ENCODE peak calls at places on chromosomes 1 and 21, in nine cellular contexts. E, X, M, J, U, S, V, L and Z are unnamed samples.

GRCh38 chr1:48831579-48831978 is 54.9 kb upstream of the BEND5 start:
- DNase-seq in E (no peak), X (no peak), M (no peak), J (no peak), U (no peak), S (no peak), V (no peak), L (no peak), Z (no peak)

GRCh38 chr1:34929497-34929852 is at the start of gene DLGAP3:
- DNase-seq in E (no peak), X (peak; percentile 70), M (no peak), J (no peak), U (no peak), S (no peak), V (no peak), L (peak; percentile 47), Z (no peak)

GRCh38 chr1:100955322-100955721 is 59.4 kb downstream of the SLC30A7 start:
- DNase-seq in E (peak; percentile 91), X (no peak), M (peak; percentile 51), J (peak; percentile 84), U (peak; percentile 29), S (peak; percentile 88), V (peak; percentile 92), L (no peak), Z (no peak)

GRCh38 chr1:41568204-41568603 is 83.7 kb upstream of the EDN2 start:
- DNase-seq in E (no peak), X (no peak), M (no peak), J (no peak), U (no peak), S (no peak), V (no peak), L (no peak), Z (no peak)

GRCh38 chr21:44955141-44955802 is 15.4 kb downstream of the SLX9 start:
- DNase-seq in E (peak; percentile 45), X (no peak), M (peak; percentile 65), J (no peak), U (no peak), S (peak; percentile 22), V (peak; percentile 45), L (no peak), Z (no peak)

GRCh38 chr1:31208361-31208945 is 31.2 kb downstream of the NKAIN1 start:
- DNase-seq in E (no peak), X (no peak), M (no peak), J (no peak), U (no peak), S (no peak), V (no peak), L (no peak), Z (no peak)

GRCh38 chr1:8211620-8212442 is 106.1 kb upstream of the SLC45A1 start:
- DNase-seq in E (peak; percentile 100), X (peak; percentile 43), M (peak; percentile 98), J (peak; percentile 92), U (peak; percentile 98), S (peak; percentile 99), V (peak; percentile 99), L (peak; percentile 72), Z (no peak)

GRCh38 chr1:153277852-153278251 is 18.4 kb downstream of the LORICRIN start:
- DNase-seq in E (no peak), X (peak; percentile 87), M (no peak), J (no peak), U (peak; percentile 71), S (no peak), V (no peak), L (no peak), Z (peak; percentile 24)

GRCh38 chr1:169108897-169109560 is 2.5 kb downstream of the ATP1B1 start:
- DNase-seq in E (peak; percentile 52), X (peak; percentile 46), M (peak; percentile 88), J (no peak), U (no peak), S (no peak), V (peak; percentile 35), L (peak; percentile 58), Z (peak; percentile 77)

GRCh38 chr1:114154963-114155322 is 1.3 kb upstream of the SYT6 start:
- DNase-seq in E (peak; percentile 26), X (peak; percentile 78), M (peak; percentile 12), J (peak; percentile 29), U (peak; percentile 13), S (peak; percentile 12), V (no peak), L (peak; percentile 45), Z (no peak)

GRCh38 chr1:156858959-156859522 is at the start of gene INSRR:
- DNase-seq in E (peak; percentile 5), X (peak; percentile 62), M (no peak), J (no peak), U (no peak), S (no peak), V (no peak), L (no peak), Z (no peak)

GRCh38 chr1:235206533-235207201 is 45.6 kb upstream of the RBM34 start:
- DNase-seq in E (peak; percentile 55), X (no peak), M (peak; percentile 26), J (no peak), U (peak; percentile 42), S (peak; percentile 41), V (peak; percentile 46), L (no peak), Z (no peak)

GRCh38 chr1:98458514-98459259 is 202.8 kb upstream of the SNX7 start:
- DNase-seq in E (peak; percentile 3), X (peak; percentile 86), M (no peak), J (no peak), U (no peak), S (no peak), V (no peak), L (no peak), Z (no peak)

GRCh38 chr1:101465941-101466340 is 229.1 kb downstream of the S1PR1 start:
- DNase-seq in E (no peak), X (no peak), M (no peak), J (no peak), U (no peak), S (no peak), V (no peak), L (no peak), Z (no peak)

GRCh38 chr1:47683402-47683801 is 245.6 kb downstream of the FOXD2 start:
- DNase-seq in E (no peak), X (no peak), M (no peak), J (no peak), U (no peak), S (no peak), V (no peak), L (no peak), Z (no peak)

GRCh38 chr1:50978852-50979781 is 9.1 kb downstream of the CDKN2C start:
- DNase-seq in E (no peak), X (no peak), M (no peak), J (no peak), U (no peak), S (no peak), V (no peak), L (no peak), Z (peak; percentile 61)

GRCh38 chr1:27505420-27505680 is 15.4 kb upstream of the WASF2 start:
- DNase-seq in E (no peak), X (no peak), M (no peak), J (no peak), U (no peak), S (no peak), V (no peak), L (no peak), Z (no peak)
- H2AFZ ChIP-seq in E (peak overlapping the region; percentile 9), X (peak overlapping the region; percentile 90), M (peak overlapping the region; percentile 29), J (peak overlapping the region; percentile 92), U (peak overlapping the region; percentile 89), S (peak overlapping the region; percentile 56), V (peak overlapping the region; percentile 92), L (no peak overlapping the region), Z (peak overlapping the region; percentile 30)

GRCh38 chr1:90526954-90527353 is 190.1 kb downstream of the BARHL2 start:
- DNase-seq in E (no peak), X (no peak), M (no peak), J (no peak), U (no peak), S (no peak), V (no peak), L (no peak), Z (no peak)
- H2AFZ ChIP-seq in E (no peak overlapping the region), X (no peak overlapping the region), M (no peak overlapping the region), J (no peak overlapping the region), U (no peak overlapping the region), S (no peak overlapping the region), V (no peak overlapping the region), L (no peak overlapping the region), Z (no peak overlapping the region)

GRCh38 chr1:201470581-201470980 is 1.6 kb upstream of the PHLDA3 start:
- DNase-seq in E (no peak), X (no peak), M (no peak), J (no peak), U (no peak), S (no peak), V (no peak), L (no peak), Z (no peak)
- H2AFZ ChIP-seq in E (no peak overlapping the region), X (no peak overlapping the region), M (no peak overlapping the region), J (no peak overlapping the region), U (no peak overlapping the region), S (no peak overlapping the region), V (no peak overlapping the region), L (no peak overlapping the region), Z (no peak overlapping the region)

GRCh38 chr1:67367370-67368345 is 60.0 kb downstream of the IL12RB2 start:
- DNase-seq in E (peak; percentile 23), X (no peak), M (peak; percentile 17), J (peak; percentile 24), U (no peak), S (no peak), V (peak; percentile 14), L (peak; percentile 73), Z (no peak)
- H2AFZ ChIP-seq in E (no peak overlapping the region), X (no peak overlapping the region), M (no peak overlapping the region), J (no peak overlapping the region), U (peak overlapping the region; percentile 21), S (no peak overlapping the region), V (no peak overlapping the region), L (no peak overlapping the region), Z (no peak overlapping the region)